ENCODE peak calls at places on chromosomes 12 and 14, in four cellular contexts. S is H1, M is IMR-90, I is H9. D is an unnamed sample.

GRCh38 chr14:89176090-89176757 is 240.8 kb downstream of the FOXN3 start:
- DNase-seq in S (no peak), M (no peak), I (no peak), D (no peak)

GRCh38 chr12:65994318-65994717 is 136.2 kb downstream of the LLPH start:
- DNase-seq in S (no peak), M (no peak), I (no peak), D (no peak)

GRCh38 chr12:47088021-47088944 is 8.5 kb upstream of the AMIGO2 start:
- DNase-seq in S (no peak), M (peak), I (no peak), D (no peak)

GRCh38 chr12:119710374-119710773 is 42.4 kb downstream of the PRKAB1 start:
- DNase-seq in S (no peak), M (no peak), I (no peak), D (no peak)

GRCh38 chr14:93103392-93104080 is 12.2 kb downstream of the ITPK1 start:
- DNase-seq in S (no peak), M (no peak), I (no peak), D (no peak)

GRCh38 chr12:70443274-70443673 is 77.2 kb downstream of the KCNMB4 start:
- DNase-seq in S (no peak), M (no peak), I (no peak), D (no peak)

GRCh38 chr14:71228711-71229110 is 321.5 kb downstream of the PCNX1 start:
- DNase-seq in S (no peak), M (no peak), I (no peak), D (no peak)

GRCh38 chr12:56894698-56895368 is 39.4 kb downstream of the SDR9C7 start:
- DNase-seq in S (no peak), M (no peak), I (no peak), D (no peak)

GRCh38 chr12:67069451-67070306 is 199.5 kb upstream of the CAND1 start:
- DNase-seq in S (peak), M (no peak), I (peak), D (peak)

GRCh38 chr14:77599894-77600293 is 16.5 kb downstream of the SPTLC2 start:
- DNase-seq in S (no peak), M (no peak), I (no peak), D (no peak)

GRCh38 chr12:126112141-126112540 is 1046.9 kb downstream of the AACS start:
- DNase-seq in S (no peak), M (no peak), I (no peak), D (no peak)

GRCh38 chr14:34043627-34044372 is 92.9 kb upstream of the EGLN3 start:
- DNase-seq in S (no peak), M (no peak), I (peak), D (peak)

GRCh38 chr14:90599748-90600507 is 203.1 kb downstream of the CALM1 start:
- DNase-seq in S (no peak), M (peak), I (no peak), D (no peak)

GRCh38 chr14:77786148-77786547 is 13.8 kb upstream of the ADCK1 start:
- DNase-seq in S (no peak), M (no peak), I (no peak), D (no peak)

GRCh38 chr12:124321556-124322270 is 26.8 kb downstream of the RFLNA start:
- DNase-seq in S (no peak), M (peak), I (no peak), D (no peak)

GRCh38 chr14:31110872-31111271 is 84.7 kb upstream of the STRN3 start:
- DNase-seq in S (no peak), M (no peak), I (no peak), D (no peak)

GRCh38 chr12:114355389-114356088 is 50.4 kb downstream of the TBX5 start:
- DNase-seq in S (peak), M (no peak), I (peak), D (peak)

GRCh38 chr14:75531256-75531655 is 9.0 kb downstream of the BATF start:
- DNase-seq in S (peak), M (no peak), I (no peak), D (no peak)

GRCh38 chr12:49741882-49742620 is 694 bp downstream of the TMBIM6 start:
- DNase-seq in S (peak), M (peak), I (peak), D (peak)

GRCh38 chr14:34699873-34700621 is 14.3 kb downstream of the CFL2 start:
- DNase-seq in S (no peak), M (peak), I (no peak), D (no peak)

GRCh38 chr12:58915634-58916033 is 4.7 kb downstream of the LRIG3 start:
- DNase-seq in S (no peak), M (peak), I (no peak), D (no peak)

GRCh38 chr12:14769462-14769836 is 33.8 kb downstream of the WBP11 start:
- DNase-seq in S (peak), M (peak), I (peak), D (peak)

GRCh38 chr14:92466068-92466458 is 47.5 kb upstream of the RIN3 start:
- DNase-seq in S (no peak), M (no peak), I (no peak), D (no peak)

GRCh38 chr14:59566281-59566680 is 10.3 kb downstream of the CCDC175 start:
- DNase-seq in S (no peak), M (no peak), I (no peak), D (peak)

GRCh38 chr12:124915249-124916236 is 1.1 kb upstream of the UBC start:
- DNase-seq in S (no peak), M (peak), I (peak), D (no peak)

GRCh38 chr12:91144053-91144452 is 32.8 kb upstream of the LUM start:
- DNase-seq in S (no peak), M (peak), I (no peak), D (no peak)

GRCh38 chr14:103216857-103217256 is 93.6 kb downstream of the TNFAIP2 start:
- DNase-seq in S (no peak), M (no peak), I (peak), D (no peak)

GRCh38 chr14:54600685-54601084 is 33.8 kb downstream of the SAMD4A start:
- DNase-seq in S (no peak), M (peak), I (no peak), D (no peak)

GRCh38 chr12:78959556-78959955 is 95.0 kb downstream of the SYT1 start:
- DNase-seq in S (no peak), M (no peak), I (no peak), D (no peak)

GRCh38 chr14:88281447-88281846 is 41.6 kb downstream of the KCNK10 start:
- DNase-seq in S (no peak), M (peak), I (no peak), D (no peak)

GRCh38 chr14:59343585-59343984 is 121.6 kb downstream of the GPR135 start:
- DNase-seq in S (no peak), M (no peak), I (no peak), D (peak)

GRCh38 chr14:56219666-56220413 is 101.6 kb downstream of the PELI2 start:
- DNase-seq in S (no peak), M (no peak), I (no peak), D (no peak)

GRCh38 chr12:11801643-11802042 is 152.2 kb downstream of the ETV6 start:
- DNase-seq in S (no peak), M (no peak), I (no peak), D (no peak)

GRCh38 chr12:11797317-11797913 is 147.9 kb downstream of the ETV6 start:
- DNase-seq in S (no peak), M (peak), I (no peak), D (peak)

GRCh38 chr12:11795910-11796459 is 146.5 kb downstream of the ETV6 start:
- DNase-seq in S (no peak), M (peak), I (no peak), D (peak)

GRCh38 chr12:11797993-11798720 is 148.7 kb downstream of the ETV6 start:
- DNase-seq in S (no peak), M (no peak), I (no peak), D (no peak)

DNA sequence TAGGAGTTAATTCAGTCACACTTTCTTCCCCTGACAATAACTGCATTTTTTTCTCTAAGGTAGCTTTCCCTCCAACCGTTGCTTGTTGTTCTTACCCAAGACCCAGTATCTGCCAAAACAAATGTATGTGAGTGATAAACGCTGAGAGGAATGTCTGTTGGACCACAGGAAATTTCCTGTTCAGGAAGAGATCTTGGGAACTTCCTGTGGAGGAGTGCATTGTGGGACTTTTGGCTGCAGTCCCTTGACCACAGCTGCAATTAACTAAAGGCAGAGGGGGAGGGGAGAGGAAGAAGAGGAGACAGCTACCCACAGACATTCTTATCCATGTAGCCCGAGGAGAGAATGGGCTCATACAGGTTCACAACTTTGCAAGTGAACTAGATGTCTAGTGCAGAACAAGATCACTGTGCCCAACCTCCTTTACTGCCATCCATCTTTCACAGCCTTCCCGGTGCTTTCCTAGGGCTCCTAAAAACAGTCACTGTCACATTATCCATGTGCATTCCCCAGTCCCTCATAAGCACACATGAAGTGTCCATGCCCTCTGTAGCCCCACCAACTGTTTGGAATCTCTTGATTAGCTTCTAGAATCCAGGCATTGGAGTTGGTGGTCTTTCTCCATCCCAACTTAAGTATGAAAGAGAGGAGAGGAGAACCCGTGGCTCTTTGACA is 149.5 kb downstream of the ETV6 start:
- DNase-seq in S (no peak), M (peak), I (no peak), D (peak)
- H2BK5ac ChIP-seq in S (no peak), M (peak), I (no peak), D (no peak)

DNA sequence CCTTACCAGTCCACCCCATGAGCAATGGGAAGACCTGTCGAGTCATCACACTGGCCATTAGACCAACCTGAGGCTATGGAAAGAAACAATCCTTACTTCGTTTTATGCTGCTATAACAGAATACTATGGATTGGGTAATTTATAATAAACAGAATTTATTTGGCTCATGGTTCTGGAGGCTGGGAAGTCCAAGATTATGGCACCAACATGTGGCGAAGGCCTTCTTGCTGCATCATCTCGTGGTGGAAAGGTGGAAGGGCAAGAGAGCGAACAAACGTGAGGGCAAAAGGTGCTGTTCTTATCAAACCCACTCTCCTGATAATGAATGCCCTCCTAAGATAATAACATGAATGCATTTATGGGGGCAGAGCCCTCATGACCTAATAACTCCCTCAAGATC is 9.6 kb upstream of the SPTB start:
- DNase-seq in S (no peak), M (peak), I (no peak), D (no peak)
- H3K56ac ChIP-seq in S (no peak), M (no peak), I (no peak), D (no peak)

GRCh38 chr12:34384693-34385092 is 362.4 kb downstream of the ALG10 start:
- DNase-seq in S (no peak), M (no peak), I (no peak), D (no peak)
- H2BK5ac ChIP-seq in S (no peak), M (no peak), I (no peak), D (no peak)

GRCh38 chr14:21652209-21652808 is 1.3 kb upstream of the OR4E2 start:
- DNase-seq in S (no peak), M (no peak), I (no peak), D (peak)
- H3K56ac ChIP-seq in S (no peak), M (no peak), I (no peak), D (no peak)

DNA sequence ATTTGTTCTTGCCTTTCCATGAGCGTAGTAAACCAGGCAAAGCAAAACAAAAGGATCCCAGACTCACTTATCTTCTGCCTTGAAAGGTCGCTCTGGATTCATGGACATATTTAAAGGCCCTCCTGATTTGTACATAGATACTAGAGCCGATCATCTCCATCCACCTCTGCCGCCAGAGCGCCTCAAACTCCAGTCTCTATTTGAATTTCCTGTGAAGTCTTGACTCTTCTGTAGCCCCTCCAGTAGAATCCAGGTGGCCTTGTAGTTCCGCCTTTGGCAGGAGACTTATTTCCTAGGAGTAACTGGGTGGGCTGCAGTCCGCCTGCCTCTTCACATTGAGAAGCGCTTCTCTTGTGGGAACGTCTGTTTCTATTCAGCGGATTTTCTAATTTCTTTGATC is 8.8 kb upstream of the SIX1 start:
- DNase-seq in S (no peak), M (no peak), I (peak), D (peak)
- H2BK5ac ChIP-seq in S (no peak), M (peak), I (no peak), D (no peak)

GRCh38 chr12:22105542-22105941 is 59.5 kb downstream of the CMAS start:
- DNase-seq in S (no peak), M (peak), I (no peak), D (no peak)

GRCh38 chr12:22103418-22103817 is 57.4 kb downstream of the CMAS start:
- DNase-seq in S (no peak), M (no peak), I (no peak), D (no peak)

GRCh38 chr12:22100952-22101748 is 55.1 kb downstream of the CMAS start:
- DNase-seq in S (peak), M (peak), I (peak), D (peak)

DNA sequence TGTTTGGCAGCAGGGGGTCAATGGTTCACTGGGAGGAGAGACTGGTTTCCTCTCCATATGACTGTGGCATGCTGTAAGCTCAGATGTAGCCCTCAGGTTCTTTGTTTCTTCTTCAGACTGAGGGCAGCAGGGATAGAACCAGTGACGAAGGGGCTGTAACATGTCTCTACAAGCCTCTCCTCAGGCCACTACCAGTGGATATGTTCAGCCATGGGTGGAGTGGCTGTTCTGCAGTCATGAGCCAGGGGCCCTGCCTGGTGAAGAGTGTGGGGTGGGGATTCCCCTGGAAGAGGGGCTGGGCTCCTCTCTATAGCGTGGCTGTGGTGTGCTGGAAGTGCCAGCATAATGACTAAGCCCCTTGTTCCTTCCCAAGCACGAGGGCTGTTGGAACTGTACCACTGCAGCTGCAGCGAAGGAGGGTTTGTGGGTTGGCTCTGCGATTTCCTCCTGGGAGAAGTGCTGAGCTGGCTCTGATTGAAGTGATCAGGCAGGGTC is 55.8 kb downstream of the CMAS start:
- DNase-seq in S (no peak), M (peak), I (no peak), D (no peak)
- H3K56ac ChIP-seq in S (no peak), M (no peak), I (no peak), D (peak)

DNA sequence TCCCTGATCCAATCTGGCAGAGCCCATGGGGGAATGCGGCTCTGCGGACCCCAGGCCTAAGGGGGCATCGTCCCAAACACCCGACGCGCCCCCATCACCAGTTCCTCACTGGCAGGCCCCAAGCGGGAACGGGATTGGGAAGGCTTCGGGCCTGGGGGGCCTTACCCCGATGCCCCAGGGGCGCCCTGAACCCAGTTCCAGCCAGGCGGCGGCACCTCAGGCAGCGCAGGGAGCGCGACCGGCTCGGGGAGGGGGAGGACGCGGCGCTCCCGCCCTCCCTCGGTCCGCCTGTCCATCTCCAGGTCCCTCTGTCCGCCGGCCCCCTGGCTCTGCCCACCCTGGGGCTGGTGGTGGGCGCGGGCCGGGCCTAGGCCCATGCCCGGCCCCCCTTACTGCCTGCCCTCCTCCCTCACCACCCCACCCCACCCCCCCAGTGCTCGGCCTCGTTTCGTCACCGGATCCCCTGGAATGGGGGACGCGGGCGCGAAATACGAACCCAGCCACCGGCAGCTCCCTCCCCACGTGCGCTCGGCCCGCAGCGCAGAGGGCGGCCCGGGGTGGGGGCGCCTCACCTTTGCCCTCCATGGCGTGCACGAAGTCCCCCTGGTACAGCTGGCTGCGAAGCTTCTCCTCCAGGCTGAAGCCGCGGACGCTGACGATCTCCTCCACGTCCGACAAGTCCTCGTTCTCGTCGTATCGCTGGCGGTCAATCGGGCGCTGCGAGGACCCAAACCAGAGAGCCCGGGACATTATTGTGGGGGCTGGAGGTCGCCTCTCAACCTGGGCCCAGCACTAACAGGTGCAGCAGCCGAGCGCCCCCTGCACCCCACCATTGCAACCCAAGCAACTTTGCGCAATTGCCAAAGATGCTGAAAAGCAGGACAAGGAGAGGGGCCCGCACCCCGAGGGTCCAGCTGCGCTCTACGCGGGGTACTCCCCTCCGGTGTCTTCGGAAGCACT is 2.3 kb downstream of the KDM2B start:
- DNase-seq in S (peak), M (peak), I (peak), D (peak)
- H2BK5ac ChIP-seq in S (peak), M (peak), I (peak), D (peak)

DNA sequence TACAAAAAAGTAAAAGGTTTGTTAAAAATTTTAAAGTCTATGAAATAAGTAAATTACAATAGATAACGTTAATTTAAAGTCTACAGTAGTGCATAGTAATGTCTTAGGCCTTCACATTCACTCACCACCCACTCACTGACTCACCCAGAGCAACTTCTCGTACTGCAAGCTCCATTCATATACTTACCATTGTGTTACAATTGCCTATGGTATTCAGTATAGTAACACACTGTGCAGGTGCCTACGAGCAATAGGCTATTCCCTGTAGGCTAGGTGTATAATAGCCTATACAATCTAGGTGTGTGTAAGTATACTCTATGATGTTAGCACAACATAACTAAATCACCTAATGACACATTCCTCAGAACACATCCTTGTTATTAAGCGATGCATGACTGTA is 435.3 kb upstream of the TMTC1 start:
- DNase-seq in S (no peak), M (peak), I (no peak), D (no peak)
- H3K56ac ChIP-seq in S (no peak), M (no peak), I (no peak), D (no peak)

DNA sequence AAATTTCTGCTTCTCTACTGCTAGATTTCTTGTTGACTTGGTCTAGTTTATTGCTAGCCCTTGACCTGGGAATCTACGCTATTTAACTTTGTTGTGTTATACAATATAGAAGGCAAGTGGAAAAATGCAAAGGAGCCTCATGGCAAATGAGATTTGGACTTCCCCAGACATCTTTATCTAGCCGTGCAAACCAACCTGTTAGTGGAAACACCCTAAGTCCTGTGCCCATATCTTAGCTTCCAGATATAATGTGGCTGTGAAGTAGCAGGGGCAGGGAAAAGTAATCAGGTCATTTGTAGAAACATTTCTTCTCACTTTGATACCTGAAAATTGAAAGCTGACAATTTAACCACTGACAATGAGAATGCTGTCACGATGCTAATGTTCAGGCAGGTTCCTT is 90.7 kb upstream of the ATP2B1 start:
- DNase-seq in S (no peak), M (no peak), I (no peak), D (no peak)
- H2BK5ac ChIP-seq in S (no peak), M (no peak), I (no peak), D (no peak)

D was measured in mesendoderm.